ENCODE peak calls at places on chromosomes 16 and 17, in six cellular contexts. O is stimulated activated CD4-positive, alpha-beta T cell treated with anti-CD3 and anti-CD28 coated beads, Interleukin-2, amount 100 ng/mL, for 4 hours; U is amniotic stem cell; L is ACHN; W is H7; Z is NCI-H1105. Y is an unnamed sample.

GRCh38 chr16:69823831-69824563 is 61.9 kb downstream of the WWP2 start:
- DNase-seq in O (no peak), U (no peak), L (no peak), W (peak), Z (no peak), Y (peak)

GRCh38 chr17:69967910-69968411 is 107.1 kb upstream of the KCNJ16 start:
- DNase-seq in O (no peak), U (peak), L (no peak), W (no peak), Z (no peak), Y (no peak)

GRCh38 chr16:84356591-84357116 is 11.7 kb upstream of the ATP2C2 start:
- DNase-seq in O (no peak), U (no peak), L (no peak), W (peak), Z (no peak), Y (peak)

GRCh38 chr17:2419526-2419925 is 18.7 kb upstream of the MNT start:
- DNase-seq in O (no peak), U (no peak), L (no peak), W (peak), Z (no peak), Y (no peak)

GRCh38 chr16:51181495-51181795 is 30.4 kb upstream of the SALL1 start:
- DNase-seq in O (no peak), U (no peak), L (no peak), W (peak), Z (no peak), Y (no peak)

GRCh38 chr17:79984877-79985276 is 50.8 kb downstream of the TBC1D16 start:
- DNase-seq in O (no peak), U (no peak), L (no peak), W (peak), Z (no peak), Y (no peak)

GRCh38 chr17:70296456-70296855 is 127.1 kb downstream of the KCNJ2 start:
- DNase-seq in O (no peak), U (no peak), L (no peak), W (no peak), Z (no peak), Y (no peak)

GRCh38 chr16:56246051-56246817 is 54.9 kb downstream of the GNAO1 start:
- DNase-seq in O (no peak), U (no peak), L (peak), W (peak), Z (no peak), Y (no peak)

GRCh38 chr16:77794586-77794985 is 6.2 kb downstream of the VAT1L start:
- DNase-seq in O (no peak), U (no peak), L (peak), W (no peak), Z (no peak), Y (no peak)

GRCh38 chr16:47664653-47665325 is 203.7 kb downstream of the PHKB start:
- DNase-seq in O (no peak), U (no peak), L (no peak), W (no peak), Z (no peak), Y (peak)

GRCh38 chr16:80347900-80348299 is 192.9 kb upstream of the DYNLRB2 start:
- DNase-seq in O (no peak), U (no peak), L (no peak), W (no peak), Z (no peak), Y (no peak)

GRCh38 chr17:7204335-7204734 is 15.3 kb downstream of the DLG4 start:
- DNase-seq in O (no peak), U (no peak), L (no peak), W (peak), Z (no peak), Y (no peak)

GRCh38 chr16:3182608-3183444 is 5.2 kb upstream of the OR1F1 start:
- DNase-seq in O (no peak), U (no peak), L (peak), W (peak), Z (no peak), Y (peak)

GRCh38 chr17:18026408-18026776 is 12.6 kb downstream of the ATPAF2 start:
- DNase-seq in O (no peak), U (no peak), L (no peak), W (no peak), Z (no peak), Y (no peak)

GRCh38 chr17:52159810-52160578 is 1.5 kb upstream of the CA10 start:
- DNase-seq in O (no peak), U (no peak), L (no peak), W (no peak), Z (no peak), Y (no peak)

GRCh38 chr16:27890006-27890405 is 173.5 kb downstream of the GSG1L start:
- DNase-seq in O (no peak), U (no peak), L (no peak), W (no peak), Z (no peak), Y (no peak)